ENCODE peak calls at places on chromosomes 7 and 10, in seven cellular contexts. I is NAMALWA, E is NCI-H1417, T is hepatocyte, H is dorsolateral prefrontal cortex, U is cardiac fibroblast, L is heart right ventricle. G is an unnamed sample.

GRCh38 chr7:71783779-71784178 is 628.4 kb downstream of the CALN1 start:
- DNase-seq in H (no peak), U (no peak), I (no peak), L (no peak), E (no peak), T (no peak), G (no peak)

GRCh38 chr10:122234416-122234815 is 36.7 kb upstream of the BTBD16 start:
- DNase-seq in U (no peak), T (no peak), H (no peak), L (no peak), I (no peak), E (peak; percentile 41), G (peak; percentile 23)

GRCh38 chr10:59779656-59780521 is 26.6 kb upstream of the MRLN start:
- DNase-seq in T (peak; percentile 13), U (peak; percentile 39), H (no peak), I (no peak), E (no peak), L (peak; percentile 15), G (no peak)

GRCh38 chr7:76069238-76069638 is 21.3 kb downstream of the MDH2 start:
- DNase-seq in H (peak; percentile 71), E (no peak), U (peak; percentile 92), T (peak; percentile 77), I (peak; percentile 43), L (peak; percentile 38), G (no peak)

GRCh38 chr10:70937661-70938060 is 49.3 kb upstream of the PCBD1 start:
- DNase-seq in E (no peak), I (no peak), T (no peak), H (no peak), U (no peak), L (no peak), G (no peak)

GRCh38 chr7:98051118-98051744 is 55.4 kb upstream of the LMTK2 start:
- DNase-seq in I (no peak), H (no peak), T (peak; percentile 32), L (no peak), E (peak; percentile 30), U (no peak), G (peak; percentile 27)

GRCh38 chr7:91912500-91912899 is 28.2 kb upstream of the AKAP9 start:
- DNase-seq in I (no peak), H (no peak), L (no peak), T (no peak), E (no peak), U (peak; percentile 34), G (no peak)

GRCh38 chr7:149850007-149850594 is 11.9 kb downstream of the ZNF862 start:
- DNase-seq in E (no peak), L (no peak), I (no peak), H (no peak), T (no peak), U (no peak), G (no peak)

GRCh38 chr7:35505031-35505430 is 189.9 kb downstream of the HERPUD2 start:
- DNase-seq in U (no peak), H (no peak), E (no peak), I (no peak), T (no peak), L (no peak), G (peak; percentile 14)

GRCh38 chr7:23430902-23431259 is 39.4 kb downstream of the IGF2BP3 start:
- DNase-seq in E (no peak), H (no peak), L (no peak), U (no peak), I (no peak), T (no peak), G (no peak)

GRCh38 chr10:64396105-64396504 is 874.9 kb downstream of the REEP3 start:
- DNase-seq in E (no peak), H (no peak), U (peak; percentile 84), L (no peak), T (no peak), I (no peak), G (no peak)

GRCh38 chr7:114818501-114818900 is 103.4 kb upstream of the MDFIC start:
- DNase-seq in L (no peak), E (no peak), T (no peak), U (peak; percentile 77), H (no peak), I (no peak), G (no peak)

GRCh38 chr7:130393095-130393494 is 12.8 kb downstream of the CPA1 start:
- DNase-seq in E (peak; percentile 95), I (no peak), U (peak; percentile 69), H (no peak), L (no peak), T (no peak), G (no peak)

GRCh38 chr10:32376780-32377179 is 29.8 kb upstream of the EPC1 start:
- DNase-seq in I (peak; percentile 18), H (no peak), L (no peak), E (no peak), T (no peak), U (peak; percentile 14), G (no peak)

GRCh38 chr7:84196007-84196551 is 1.5 kb upstream of the SEMA3A start:
- DNase-seq in E (no peak), L (no peak), T (peak; percentile 31), H (no peak), I (no peak), U (peak; percentile 59), G (no peak)

GRCh38 chr10:11242443-11243386 is 225.0 kb downstream of the CELF2 start:
- DNase-seq in I (peak; percentile 81), E (peak; percentile 37), U (peak; percentile 1), T (no peak), H (no peak), L (peak; percentile 71), G (no peak)

GRCh38 chr7:29379551-29379950 is 184.1 kb upstream of the PRR15 start:
- DNase-seq in T (no peak), U (no peak), H (no peak), I (no peak), L (no peak), E (no peak), G (no peak)

GRCh38 chr7:100897111-100897608 is 1.5 kb upstream of the ACHE start:
- DNase-seq in T (peak; percentile 77), E (peak; percentile 35), I (peak; percentile 69), L (no peak), U (no peak), H (no peak), G (no peak)

GRCh38 chr10:131885391-131886165 is 15.2 kb upstream of the PPP2R2D start:
- DNase-seq in I (no peak), E (no peak), H (peak; percentile 65), U (peak; percentile 68), L (peak; percentile 57), T (peak; percentile 88), G (no peak)

GRCh38 chr7:151275813-151276577 is 27.5 kb upstream of the SMARCD3 start:
- DNase-seq in U (no peak), T (no peak), H (no peak), I (no peak), L (no peak), E (no peak), G (no peak)

GRCh38 chr7:110623436-110623835 is 467.5 kb upstream of the LRRN3 start:
- DNase-seq in L (no peak), I (no peak), T (no peak), U (no peak), H (no peak), E (no peak), G (no peak)

GRCh38 chr10:122307669-122308486 is 36.8 kb downstream of the BTBD16 start:
- DNase-seq in T (peak; percentile 90), U (peak; percentile 97), H (no peak), L (peak; percentile 81), E (no peak), I (peak; percentile 57), G (no peak)

GRCh38 chr10:79904671-79905321 is 44.1 kb downstream of the SFTPD start:
- DNase-seq in E (peak; percentile 4), L (peak; percentile 73), U (peak; percentile 78), I (no peak), T (peak; percentile 72), H (peak; percentile 49), G (peak; percentile 57)

GRCh38 chr7:112546723-112547513 is 66.1 kb downstream of the LSMEM1 start:
- DNase-seq in E (no peak), U (peak; percentile 17), H (no peak), T (no peak), I (no peak), L (no peak), G (no peak)

GRCh38 chr10:98446121-98446655 is 547 bp downstream of the HPS1 start:
- DNase-seq in H (no peak), L (no peak), U (peak; percentile 31), I (peak; percentile 50), T (peak; percentile 53), E (no peak), G (no peak)

GRCh38 chr10:43233601-43234430 is 33.0 kb downstream of the RASGEF1A start:
- DNase-seq in U (no peak), T (no peak), I (no peak), H (peak; percentile 29), L (no peak), E (no peak), G (no peak)

GRCh38 chr7:41881313-41882130 is 178.6 kb upstream of the INHBA start:
- DNase-seq in T (no peak), L (peak; percentile 40), E (no peak), U (peak; percentile 57), H (no peak), I (peak; percentile 94), G (no peak)

GRCh38 chr10:69883256-69883655 is 81.5 kb downstream of the COL13A1 start:
- DNase-seq in E (no peak), H (no peak), I (no peak), T (peak; percentile 66), U (no peak), L (no peak), G (peak; percentile 11)

GRCh38 chr7:101941481-101942383 is 124.3 kb downstream of the CUX1 start:
- DNase-seq in E (no peak), I (no peak), T (peak; percentile 70), H (no peak), L (peak; percentile 33), U (peak; percentile 80), G (peak; percentile 17)

GRCh38 chr10:92574545-92575377 is 868 bp upstream of the IDE start:
- DNase-seq in H (no peak), E (peak; percentile 37), I (peak; percentile 58), U (peak; percentile 67), T (no peak), L (no peak), G (peak; percentile 16)

GRCh38 chr10:81021428-81022129 is 483.9 kb downstream of the SH2D4B start:
- DNase-seq in T (no peak), I (no peak), H (no peak), E (no peak), U (no peak), L (no peak), G (no peak)

GRCh38 chr7:36686499-36686898 is 37.8 kb downstream of the AOAH start:
- DNase-seq in U (peak; percentile 30), I (no peak), E (no peak), L (no peak), H (no peak), T (peak; percentile 25), G (no peak)

GRCh38 chr7:130154501-130155317 is 50.5 kb downstream of the TMEM209 start:
- DNase-seq in L (no peak), U (no peak), I (peak; percentile 81), H (no peak), E (peak; percentile 18), T (no peak), G (peak; percentile 41)

GRCh38 chr7:42254217-42254616 is 17.2 kb upstream of the GLI3 start:
- DNase-seq in I (no peak), U (peak; percentile 90), L (no peak), H (no peak), E (no peak), T (no peak), G (no peak)

GRCh38 chr7:83486957-83487356 is 162.0 kb downstream of the SEMA3E start:
- DNase-seq in H (no peak), I (no peak), E (peak; percentile 83), T (no peak), L (no peak), U (no peak), G (peak; percentile 3)

GRCh38 chr7:119482209-119482608 is 790.8 kb upstream of the KCND2 start:
- DNase-seq in L (no peak), T (peak; percentile 58), E (no peak), U (peak; percentile 46), H (no peak), I (peak; percentile 66), G (peak; percentile 14)

GRCh38 chr10:28179490-28180099 is 123.3 kb downstream of the MPP7 start:
- DNase-seq in L (peak; percentile 21), E (peak; percentile 48), H (no peak), T (peak; percentile 60), I (peak; percentile 73), U (peak; percentile 72), G (no peak)

G was measured in DMS153.